ENCODE peak calls at places on chromosome 22, in eight cellular contexts. F is DND-41; X is substantia nigra; M is nephron progenitor cell; J is activated CD4-positive, alpha-beta T cell treated with anti-CD3 and anti-CD28 coated beads for 4 hours; Q is pons; O is GM23338; A is GM13977. W is an unnamed sample.

GRCh38 chr22:42299586-42300285 is 29.3 kb upstream of the TCF20 start:
- DNase-seq in F (peak), X (no peak), M (peak), J (peak), Q (no peak), O (peak), A (peak), W (peak)

GRCh38 chr22:46379301-46379930 is 43.9 kb downstream of the TRMU start:
- DNase-seq in F (no peak), X (no peak), M (no peak), J (no peak), Q (no peak), O (no peak), A (no peak), W (no peak)

GRCh38 chr22:49861642-49862407 is 8.2 kb downstream of the ZBED4 start:
- DNase-seq in F (no peak), X (no peak), M (no peak), J (no peak), Q (no peak), O (no peak), A (no peak), W (no peak)

GRCh38 chr22:22691055-22691454 is 46.6 kb downstream of the GGTLC2 start:
- DNase-seq in F (no peak), X (no peak), M (no peak), J (no peak), Q (no peak), O (no peak), A (no peak), W (no peak)

GRCh38 chr22:49633010-49633324 is 194.7 kb downstream of the BRD1 start:
- DNase-seq in F (no peak), X (no peak), M (peak), J (no peak), Q (no peak), O (no peak), A (no peak), W (no peak)

GRCh38 chr22:49268924-49269323 is 558.7 kb downstream of the BRD1 start:
- DNase-seq in F (no peak), X (no peak), M (no peak), J (no peak), Q (no peak), O (no peak), A (no peak), W (no peak)

GRCh38 chr22:46142548-46143490 is 7.5 kb upstream of the PPARA start:
- DNase-seq in F (no peak), X (no peak), M (no peak), J (no peak), Q (no peak), O (no peak), A (no peak), W (no peak)

GRCh38 chr22:37822079-37822833 is 926 bp upstream of the GALR3 start:
- DNase-seq in F (no peak), X (no peak), M (peak), J (no peak), Q (no peak), O (peak), A (no peak), W (no peak)

GRCh38 chr22:48754611-48755331 is 1072.9 kb downstream of the BRD1 start:
- DNase-seq in F (no peak), X (no peak), M (no peak), J (no peak), Q (no peak), O (no peak), A (no peak), W (no peak)

GRCh38 chr22:30922151-30922611 is 46.4 kb downstream of the MORC2 start:
- DNase-seq in F (no peak), X (peak), M (no peak), J (peak), Q (peak), O (peak), A (peak), W (peak)

GRCh38 chr22:32322986-32323385 is 34.7 kb upstream of the RFPL3 start:
- DNase-seq in F (no peak), X (no peak), M (no peak), J (no peak), Q (no peak), O (no peak), A (no peak), W (no peak)

GRCh38 chr22:21991309-21991596 is 8.7 kb upstream of the TOP3B start:
- DNase-seq in F (no peak), X (no peak), M (no peak), J (no peak), Q (no peak), O (no peak), A (no peak), W (no peak)

GRCh38 chr22:45503816-45504702 is 1.4 kb downstream of the FBLN1 start:
- DNase-seq in F (no peak), X (no peak), M (peak), J (no peak), Q (no peak), O (peak), A (peak), W (no peak)

GRCh38 chr22:49933236-49933921 is 14.9 kb downstream of the CRELD2 start:
- DNase-seq in F (no peak), X (peak), M (no peak), J (no peak), Q (peak), O (no peak), A (no peak), W (no peak)

GRCh38 chr22:23501244-23501643 is 78.8 kb downstream of the IGLL1 start:
- DNase-seq in F (no peak), X (no peak), M (no peak), J (no peak), Q (no peak), O (no peak), A (no peak), W (no peak)

GRCh38 chr22:31118046-31118820 is 4.5 kb upstream of the INPP5J start:
- DNase-seq in F (no peak), X (no peak), M (no peak), J (no peak), Q (no peak), O (no peak), A (no peak), W (no peak)

GRCh38 chr22:29715240-29715639 is 4.6 kb upstream of the CABP7 start:
- DNase-seq in F (no peak), X (no peak), M (no peak), J (no peak), Q (no peak), O (no peak), A (no peak), W (no peak)

GRCh38 chr22:43129426-43130425 is 13.5 kb downstream of the MCAT start:
- DNase-seq in F (no peak), X (no peak), M (no peak), J (no peak), Q (no peak), O (no peak), A (no peak), W (no peak)

GRCh38 chr22:34330432-34330831 is 410.2 kb upstream of the LARGE1 start:
- DNase-seq in F (no peak), X (no peak), M (no peak), J (no peak), Q (no peak), O (no peak), A (no peak), W (no peak)

GRCh38 chr22:27624042-27624441 is 177.5 kb downstream of the MN1 start:
- DNase-seq in F (no peak), X (no peak), M (no peak), J (no peak), Q (no peak), O (no peak), A (no peak), W (no peak)

GRCh38 chr22:30717331-30717921 is 22.8 kb downstream of the OSBP2 start:
- DNase-seq in F (no peak), X (no peak), M (no peak), J (no peak), Q (peak), O (no peak), A (no peak), W (no peak)

GRCh38 chr22:43854786-43855271 is 7.5 kb downstream of the SULT4A1 start:
- DNase-seq in F (no peak), X (no peak), M (no peak), J (no peak), Q (no peak), O (no peak), A (no peak), W (no peak)

GRCh38 chr22:37377927-37378326 is 49.4 kb downstream of the ELFN2 start:
- DNase-seq in F (no peak), X (no peak), M (no peak), J (no peak), Q (no peak), O (no peak), A (no peak), W (no peak)